ENCODE peak calls at places on chromosome 12, in ten cellular contexts. L is Peyer's patch, P is fibroblast of lung, J is OCI-LY7, K is H1, Z is Panc1, G is transverse colon, B is uterus, E is kidney, X is right lobe of liver. U is an unnamed sample. For H3K36me3, the result is how much of the 10 kb centered on the place peaks cover.

GRCh38 chr12:105418821-105419291 is 88.4 kb downstream of the C12orf75 start:
- DNase-seq in L (no peak), P (peak), J (no peak), K (no peak), Z (no peak), G (no peak), B (no peak), E (no peak), X (no peak), U (no peak)

GRCh38 chr12:82625523-82625922 is 61.2 kb upstream of the TMTC2 start:
- DNase-seq in L (no peak), P (no peak), J (no peak), K (no peak), Z (no peak), G (no peak), B (no peak), E (no peak), X (no peak), U (no peak)

GRCh38 chr12:39389399-39390150 is 53.3 kb downstream of the KIF21A start:
- DNase-seq in L (no peak), P (no peak), J (no peak), K (no peak), Z (no peak), G (no peak), B (no peak), E (no peak), X (no peak), U (no peak)

GRCh38 chr12:58502236-58502635 is 418.1 kb downstream of the LRIG3 start:
- DNase-seq in L (no peak), P (peak), J (no peak), K (no peak), Z (no peak), G (no peak), B (no peak), E (no peak), X (no peak), U (peak)

GRCh38 chr12:132438139-132438700 is 51.7 kb upstream of the FBRSL1 start:
- DNase-seq in L (no peak), P (no peak), J (no peak), K (no peak), Z (no peak), G (no peak), B (no peak), E (no peak), X (no peak), U (no peak)

GRCh38 chr12:75550906-75551305 is 39.5 kb upstream of the KRR1 start:
- DNase-seq in L (no peak), P (peak), J (no peak), K (no peak), Z (no peak), G (no peak), B (no peak), E (no peak), X (no peak), U (no peak)

GRCh38 chr12:13573698-13574321 is 377.3 kb downstream of the EMP1 start:
- DNase-seq in L (no peak), P (peak), J (no peak), K (no peak), Z (no peak), G (no peak), B (no peak), E (no peak), X (no peak), U (peak)

GRCh38 chr12:51538149-51538548 is 52.9 kb upstream of the SCN8A start:
- DNase-seq in L (no peak), P (no peak), J (no peak), K (no peak), Z (no peak), G (no peak), B (no peak), E (no peak), X (no peak), U (no peak)

GRCh38 chr12:9798008-9798619 is 29.2 kb upstream of the KLRF1 start:
- DNase-seq in L (peak), P (peak), J (peak), K (no peak), Z (peak), G (peak), B (no peak), E (no peak), X (no peak), U (peak)

GRCh38 chr12:95003921-95004272 is 400 bp upstream of the NDUFA12 start:
- DNase-seq in L (no peak), P (no peak), J (no peak), K (no peak), Z (no peak), G (no peak), B (no peak), E (no peak), X (no peak), U (no peak)

DNA sequence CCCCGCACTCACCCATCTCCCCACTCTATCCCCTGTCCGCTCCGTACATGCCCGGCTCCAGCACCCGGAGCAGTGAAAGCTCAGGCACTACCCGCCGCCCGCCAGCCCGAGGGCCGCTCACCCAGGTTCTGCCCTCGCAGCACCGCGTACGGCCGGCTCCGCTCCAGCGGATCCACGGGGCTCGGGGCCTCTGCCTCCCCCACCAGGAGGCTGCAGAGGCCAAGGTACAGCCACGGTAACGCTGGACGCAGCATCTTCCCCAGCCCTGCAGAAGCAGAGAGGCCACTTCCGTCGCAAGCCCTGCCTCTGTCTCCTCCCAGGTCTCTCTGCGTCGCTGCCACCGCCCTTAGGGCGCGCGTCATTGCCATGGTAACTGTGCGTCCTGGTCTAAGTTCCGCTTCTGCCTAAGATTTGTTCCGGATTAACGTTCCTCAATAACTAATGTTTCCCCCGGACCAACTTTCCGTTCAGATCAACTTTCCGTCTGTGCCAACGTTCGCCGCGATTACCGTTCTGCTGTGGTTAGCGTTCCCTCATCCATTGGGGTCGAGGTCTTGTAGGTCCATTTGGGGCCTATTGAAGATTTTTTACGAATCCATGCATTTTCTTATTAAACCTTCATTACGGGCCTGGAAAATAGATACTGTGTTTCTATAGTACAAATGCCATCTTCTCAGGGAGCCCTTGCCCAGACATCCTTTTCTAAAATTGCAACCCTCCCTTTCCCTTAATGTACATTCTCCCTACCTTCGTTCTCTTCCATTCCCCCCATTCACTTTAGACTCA is at the start of gene C12orf76:
- DNase-seq in L (peak), P (peak), J (peak), K (peak), Z (peak), G (peak), B (peak), E (peak), X (peak), U (peak)
- TF ChIP-seq CTCF in L (no peak), P (no peak), J (no peak), K (no peak), Z (no peak), G (no peak), B (no peak), E (no peak), X (no peak), U (no peak)

GRCh38 chr12:92144631-92145480 is 790 bp downstream of the BTG1 start:
- DNase-seq in L (peak), P (peak), J (peak), K (peak), Z (no peak), G (peak), B (peak), E (peak), X (peak), U (peak)
- H3K4me3 ChIP-seq in L (peak), P (peak), J (peak), K (peak), Z (peak), G (peak), B (peak), E (peak), X (peak), U (peak)

GRCh38 chr12:115990241-115990640 is 287.3 kb downstream of the MED13L start:
- DNase-seq in L (no peak), P (no peak), J (no peak), K (no peak), Z (no peak), G (no peak), B (no peak), E (no peak), X (no peak), U (no peak)
- H3K36me3 ChIP-seq in L (under half), P (under half), J (under half), K (under half), Z (under half), G (under half), B (under half), E (under half), X (under half), U (under half)

GRCh38 chr12:121240484-121241202 is 30.7 kb downstream of the P2RX4 start:
- DNase-seq in L (peak), P (peak), J (no peak), K (peak), Z (no peak), G (peak), B (peak), E (peak), X (peak), U (no peak)
- TF ChIP-seq CTCF in L (no peak), P (no peak), J (no peak), K (peak), Z (no peak), G (no peak), B (no peak), E (no peak), X (no peak), U (no peak)

GRCh38 chr12:118357327-118358007 is 15.2 kb downstream of the TAOK3 start:
- DNase-seq in L (peak), P (peak), J (peak), K (no peak), Z (no peak), G (peak), B (no peak), E (no peak), X (no peak), U (peak)
- H3K4me3 ChIP-seq in L (no peak), P (no peak), J (peak), K (no peak), Z (no peak), G (no peak), B (no peak), E (no peak), X (no peak), U (no peak)

GRCh38 chr12:112049351-112049750 is 36.1 kb downstream of the ERP29 start:
- DNase-seq in L (no peak), P (no peak), J (no peak), K (no peak), Z (no peak), G (no peak), B (no peak), E (no peak), X (no peak), U (no peak)
- H3K36me3 ChIP-seq in L (under half), P (under half), J (half or more), K (under half), Z (half or more), G (under half), B (under half), E (under half), X (half or more), U (under half)

DNA sequence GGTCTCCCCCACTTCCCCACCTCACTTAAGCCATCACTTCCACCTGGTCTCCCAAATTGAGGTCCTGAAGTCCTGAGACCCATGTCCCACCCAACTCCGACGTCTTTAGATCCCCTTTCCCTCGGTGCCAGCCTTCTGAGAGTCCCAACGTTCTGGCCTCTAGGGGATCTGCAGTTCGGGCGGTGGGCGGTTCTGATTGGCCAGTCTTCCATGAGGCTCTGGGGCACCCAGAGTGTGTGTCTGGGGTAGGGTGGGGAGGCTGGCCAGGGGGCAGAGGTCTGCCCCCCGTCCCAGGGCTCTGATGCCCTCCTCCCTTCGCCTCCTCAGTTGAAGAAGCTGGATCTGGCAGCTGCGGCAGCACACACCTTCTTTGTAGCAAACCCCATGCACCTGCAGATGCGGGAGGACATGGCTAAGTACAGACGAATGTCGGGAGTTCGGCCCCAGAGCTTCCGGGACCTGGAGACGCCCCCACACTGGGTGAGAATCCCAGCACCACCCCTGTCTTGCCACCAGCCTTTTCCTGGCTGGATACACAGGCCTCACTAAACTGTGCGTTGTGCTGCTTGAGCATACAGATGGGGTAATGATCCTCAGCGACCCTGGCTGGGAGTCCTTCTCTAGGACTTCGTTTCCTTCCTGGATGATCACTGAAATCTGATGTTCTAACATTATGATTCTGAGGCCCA is 1.5 kb downstream of the P3H3 start:
- DNase-seq in L (peak), P (no peak), J (peak), K (peak), Z (no peak), G (no peak), B (no peak), E (peak), X (no peak), U (peak)
- TF ChIP-seq CTCF in L (no peak), P (peak), J (peak), K (peak), Z (peak), G (no peak), B (no peak), E (no peak), X (no peak), U (peak)